ENCODE peak calls at places on chromosomes 3 and 15, in nine cellular contexts. K is progenitor cell of endocrine pancreas; S is stimulated activated CD4-positive, alpha-beta T cell treated with anti-CD3 and anti-CD28 coated beads, Interleukin-2, amount 100 ng/mL, for 48 hours; T is body of pancreas; X is activated CD4-positive, alpha-beta T cell treated with anti-CD3 and anti-CD28 coated beads for 36 hours; L is tibial nerve; Y is stimulated activated effector memory CD8-positive, alpha-beta T cell treated with anti-CD3 and anti-CD28 coated beads, Interleukin-12 subunit alpha, Interleukin-12 subunit beta, amount 100 ng/mL, for 72 hours; U is EL; O is cardiac muscle cell. H is an unnamed sample.

GRCh38 chr3:81910244-81910852 is 148.9 kb upstream of the GBE1 start:
- DNase-seq in U (peak; percentile 30), Y (no peak), O (peak; percentile 53), X (peak; percentile 17), K (no peak), T (peak; percentile 27), L (no peak), S (peak; percentile 10), H (no peak)

GRCh38 chr3:126621171-126621570 is 33.8 kb downstream of the TXNRD3 start:
- DNase-seq in K (no peak), U (peak; percentile 75), O (peak; percentile 55), S (no peak), Y (no peak), T (no peak), L (no peak), X (no peak), H (no peak)

GRCh38 chr15:66611257-66612053 is 45.7 kb upstream of the LCTL start:
- DNase-seq in L (no peak), T (peak; percentile 92), U (no peak), K (peak; percentile 52), Y (no peak), O (no peak), X (no peak), S (no peak), H (no peak)

GRCh38 chr15:98347001-98347400 is 301.3 kb upstream of the IGF1R start:
- DNase-seq in K (no peak), S (no peak), X (no peak), U (no peak), T (no peak), Y (no peak), O (no peak), L (no peak), H (no peak)

GRCh38 chr3:52881834-52882233 is 15.5 kb downstream of the STIMATE start:
- DNase-seq in O (no peak), T (no peak), K (no peak), S (no peak), L (no peak), Y (no peak), U (no peak), X (no peak), H (no peak)

GRCh38 chr3:46997453-46998091 is 18.1 kb downstream of the NBEAL2 start:
- DNase-seq in S (no peak), K (no peak), X (no peak), U (no peak), Y (no peak), T (no peak), L (no peak), O (no peak), H (no peak)

GRCh38 chr3:195095035-195095703 is 175.8 kb downstream of the XXYLT1 start:
- DNase-seq in L (no peak), X (no peak), Y (no peak), U (no peak), S (no peak), T (no peak), O (no peak), K (no peak), H (no peak)

GRCh38 chr3:184231671-184232070 is 2.3 kb downstream of the VWA5B2 start:
- DNase-seq in K (no peak), U (no peak), X (no peak), L (no peak), O (peak; percentile 23), Y (no peak), S (no peak), T (no peak), H (no peak)

GRCh38 chr15:93072440-93073394 is 16.3 kb downstream of the RGMA start:
- DNase-seq in S (no peak), T (peak; percentile 84), Y (no peak), L (peak; percentile 77), K (peak; percentile 68), U (peak; percentile 45), O (peak; percentile 85), X (peak; percentile 17), H (no peak)

GRCh38 chr3:75294124-75294523 is 370.0 kb upstream of the FRG2C start:
- DNase-seq in S (no peak), L (no peak), O (peak; percentile 35), T (peak; percentile 37), Y (no peak), X (peak; percentile 14), K (peak; percentile 20), U (peak; percentile 31), H (no peak)

GRCh38 chr15:76190767-76191538 is 120.3 kb downstream of the ETFA start:
- DNase-seq in U (peak; percentile 77), S (peak; percentile 69), X (peak; percentile 88), K (peak; percentile 70), T (peak; percentile 84), Y (peak; percentile 87), L (peak; percentile 56), O (peak; percentile 76), H (peak; percentile 56)

GRCh38 chr3:31858439-31858838 is 122.6 kb downstream of the OSBPL10 start:
- DNase-seq in X (no peak), U (no peak), L (no peak), S (no peak), T (no peak), K (no peak), Y (no peak), O (no peak), H (no peak)

GRCh38 chr15:101496198-101496986 is 6.9 kb upstream of the PCSK6 start:
- DNase-seq in S (no peak), O (no peak), Y (peak; percentile 38), L (no peak), K (no peak), X (no peak), T (no peak), U (no peak), H (no peak)

GRCh38 chr15:85388506-85388905 is 8.1 kb downstream of the AKAP13 start:
- DNase-seq in O (no peak), X (no peak), Y (no peak), L (no peak), S (no peak), T (no peak), K (no peak), U (no peak), H (no peak)

GRCh38 chr15:98067339-98067738 is 106.8 kb downstream of the ARRDC4 start:
- DNase-seq in T (no peak), X (no peak), K (no peak), S (no peak), Y (no peak), L (no peak), U (peak; percentile 82), O (no peak), H (no peak)

GRCh38 chr3:101950510-101950909 is 101.2 kb downstream of the NFKBIZ start:
- DNase-seq in K (no peak), L (no peak), O (peak; percentile 82), X (peak; percentile 30), Y (no peak), U (peak; percentile 83), T (no peak), S (no peak), H (no peak)

GRCh38 chr3:30672959-30673358 is 66.6 kb downstream of the TGFBR2 start:
- DNase-seq in L (no peak), O (peak; percentile 47), T (no peak), Y (no peak), K (no peak), X (no peak), U (no peak), S (no peak), H (no peak)

GRCh38 chr3:116517308-116517707 is 72.0 kb upstream of the LSAMP start:
- DNase-seq in T (no peak), O (peak; percentile 6), K (no peak), X (no peak), U (no peak), Y (no peak), L (no peak), S (no peak), H (no peak)

GRCh38 chr3:133570139-133570936 is 3.1 kb upstream of the CDV3 start:
- DNase-seq in Y (no peak), U (peak; percentile 95), K (no peak), O (peak; percentile 88), X (no peak), S (no peak), L (no peak), T (peak; percentile 70), H (no peak)

GRCh38 chr15:52765779-52766178 is 24.4 kb downstream of the ONECUT1 start:
- DNase-seq in L (no peak), T (peak; percentile 46), U (no peak), Y (no peak), K (no peak), S (no peak), X (no peak), O (peak; percentile 12), H (no peak)

GRCh38 chr3:179452166-179452544 is 885 bp upstream of the GNB4 start:
- DNase-seq in Y (no peak), O (peak; percentile 89), X (no peak), T (no peak), U (peak; percentile 72), K (no peak), L (no peak), S (no peak), H (no peak)

GRCh38 chr3:16086690-16087089 is 87.8 kb upstream of the GALNT15 start:
- DNase-seq in X (no peak), K (no peak), O (no peak), T (no peak), L (no peak), S (no peak), U (no peak), Y (no peak), H (no peak)

GRCh38 chr3:13461169-13462124 is 18.7 kb upstream of the HDAC11 start:
- DNase-seq in T (peak; percentile 64), K (peak; percentile 52), Y (peak; percentile 87), U (peak; percentile 64), L (no peak), O (peak; percentile 57), S (peak; percentile 71), X (peak; percentile 91), H (peak; percentile 74)

GRCh38 chr3:123793425-123793824 is 90.7 kb downstream of the MYLK start:
- DNase-seq in K (no peak), U (no peak), T (no peak), X (no peak), Y (no peak), S (no peak), O (no peak), L (no peak), H (no peak)

GRCh38 chr3:192869131-192870027 is 48.3 kb downstream of the MB21D2 start:
- DNase-seq in Y (no peak), X (no peak), O (peak; percentile 56), K (no peak), L (no peak), U (peak; percentile 79), T (no peak), S (no peak), H (no peak)

GRCh38 chr15:92053727-92054316 is 200.3 kb downstream of the SLCO3A1 start:
- DNase-seq in Y (no peak), O (no peak), K (no peak), X (no peak), T (no peak), S (no peak), L (no peak), U (no peak), H (no peak)

GRCh38 chr15:91050128-91050455 is 27.7 kb upstream of the VPS33B start:
- DNase-seq in T (no peak), Y (no peak), L (no peak), S (no peak), X (no peak), U (no peak), K (no peak), O (no peak), H (no peak)

GRCh38 chr3:81962396-81962795 is 201.0 kb upstream of the GBE1 start:
- DNase-seq in S (no peak), T (no peak), Y (no peak), K (no peak), O (no peak), X (no peak), U (no peak), L (no peak), H (no peak)

GRCh38 chr15:38149315-38149714 is 103.3 kb upstream of the SPRED1 start:
- DNase-seq in X (no peak), S (no peak), T (no peak), U (no peak), K (no peak), O (no peak), Y (no peak), L (no peak), H (no peak)

GRCh38 chr3:66603161-66603611 is 102.4 kb upstream of the LRIG1 start:
- DNase-seq in U (no peak), O (no peak), Y (no peak), K (no peak), S (no peak), X (no peak), L (no peak), T (no peak), H (no peak)

GRCh38 chr3:153291052-153291689 is 129.1 kb downstream of the RAP2B start:
- DNase-seq in X (no peak), T (no peak), S (no peak), L (no peak), O (peak; percentile 35), U (peak; percentile 31), Y (no peak), K (no peak), H (no peak)